ENCODE peak calls at places on chromosomes 13 and 19, in nine cellular contexts. J, N, E, M, X, K, B, W and S are unnamed samples.

GRCh38 chr19:8360196-8360595 is 3.8 kb upstream of the ANGPTL4 start:
- DNase-seq in X (no peak), J (no peak), N (no peak), M (no peak), W (no peak), B (no peak), E (no peak), K (no peak), S (no peak)

GRCh38 chr19:56976995-56977906 is 136.7 kb upstream of the PEG3 start:
- DNase-seq in M (no peak), K (no peak), W (no peak), X (no peak), N (no peak), B (no peak), E (no peak), J (no peak), S (no peak)

GRCh38 chr19:1392939-1393530 is 8.3 kb downstream of the GAMT start:
- DNase-seq in J (no peak), N (no peak), B (no peak), M (no peak), K (no peak), E (no peak), W (no peak), X (no peak), S (no peak)

GRCh38 chr19:39845621-39846175 is 481 bp downstream of the FBL start:
- DNase-seq in X (peak; percentile 48), W (no peak), K (no peak), M (no peak), E (peak; percentile 61), N (no peak), B (no peak), J (no peak), S (no peak)

GRCh38 chr13:30030141-30030750 is 179.8 kb upstream of the UBL3 start:
- DNase-seq in M (no peak), X (no peak), B (no peak), N (no peak), E (no peak), W (no peak), J (no peak), K (no peak), S (no peak)

GRCh38 chr13:113917096-113917495 is 53.2 kb upstream of the GAS6 start:
- DNase-seq in M (no peak), K (no peak), X (no peak), N (no peak), E (no peak), W (no peak), J (no peak), B (no peak), S (no peak)

GRCh38 chr19:15759962-15760565 is 22.3 kb downstream of the OR10H3 start:
- DNase-seq in N (no peak), J (no peak), X (no peak), W (no peak), E (no peak), M (no peak), B (no peak), K (peak; percentile 32), S (no peak)

GRCh38 chr13:30186644-30187431 is 120.5 kb downstream of the KATNAL1 start:
- DNase-seq in N (no peak), K (no peak), M (peak; percentile 39), W (no peak), X (no peak), B (no peak), J (no peak), E (peak; percentile 15), S (peak; percentile 43)

GRCh38 chr19:14728595-14728994 is 38.7 kb downstream of the ZNF333 start:
- DNase-seq in W (no peak), M (no peak), K (no peak), N (no peak), X (no peak), E (no peak), J (no peak), B (no peak), S (no peak)
- TF ChIP-seq CTCF in W (no peak), M (no peak), K (no peak), N (no peak), X (no peak), E (no peak), J (no peak), B (no peak), S (no peak)

GRCh38 chr13:110329258-110329657 is 22.2 kb downstream of the COL4A2 start:
- DNase-seq in N (no peak), E (no peak), X (no peak), B (no peak), W (no peak), J (no peak), K (no peak), M (no peak), S (no peak)

GRCh38 chr13:110323986-110324749 is 17.1 kb downstream of the COL4A2 start:
- DNase-seq in J (no peak), B (no peak), K (no peak), E (no peak), X (no peak), N (no peak), W (no peak), M (no peak), S (peak; percentile 19)

GRCh38 chr13:110328509-110328908 is 21.4 kb downstream of the COL4A2 start:
- DNase-seq in J (no peak), X (no peak), N (no peak), B (no peak), K (no peak), M (no peak), E (no peak), W (no peak), S (no peak)

GRCh38 chr13:110327036-110327790 is 20.1 kb downstream of the COL4A2 start:
- DNase-seq in J (peak; percentile 37), K (no peak), M (peak; percentile 72), X (no peak), E (peak; percentile 43), N (no peak), W (no peak), B (no peak), S (peak; percentile 52)

DNA sequence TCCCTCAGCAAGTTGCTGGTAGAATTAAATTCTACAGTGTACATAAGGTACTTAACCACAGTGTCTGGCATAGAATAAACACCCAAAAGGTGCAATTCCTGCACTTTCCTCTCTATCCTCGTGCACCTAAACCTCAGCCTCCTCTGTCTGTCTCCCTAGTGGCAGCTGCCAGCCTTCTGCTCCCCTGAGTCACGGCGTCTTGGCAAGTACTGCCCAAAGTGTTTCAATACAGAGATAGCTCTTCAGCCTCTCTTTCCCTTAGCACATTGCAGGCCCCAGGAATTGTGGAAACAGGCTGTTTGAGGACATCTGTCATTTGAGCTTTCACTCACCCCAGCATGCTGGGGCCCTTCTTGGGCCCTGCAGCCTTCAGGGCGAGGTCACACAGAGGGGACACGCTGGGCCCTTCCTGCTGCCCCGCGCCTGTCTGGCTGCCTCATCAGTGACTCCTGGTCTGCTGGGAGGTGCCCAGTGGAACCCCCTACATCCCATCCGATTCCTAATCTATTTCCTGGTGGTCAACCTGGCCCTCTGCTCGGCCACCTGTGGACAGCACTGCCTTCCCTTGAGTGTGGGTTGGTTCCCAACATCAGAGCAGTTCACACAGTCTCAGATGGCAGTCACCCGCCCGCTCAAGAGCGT is 19.3 kb downstream of the COL4A2 start:
- DNase-seq in X (no peak), W (no peak), N (no peak), J (no peak), M (no peak), B (no peak), K (no peak), E (no peak), S (no peak)
- TF ChIP-seq CTCF in X (no peak), W (no peak), N (no peak), J (no peak), M (no peak), B (no peak), K (no peak), E (no peak), S (no peak)

GRCh38 chr19:19738564-19738963 is 5.7 kb upstream of the ZNF14 start:
- DNase-seq in B (no peak), W (no peak), M (no peak), J (no peak), N (no peak), X (no peak), E (no peak), K (no peak), S (no peak)

GRCh38 chr19:19737559-19738332 is 4.8 kb upstream of the ZNF14 start:
- DNase-seq in K (peak; percentile 17), J (no peak), E (no peak), X (no peak), W (no peak), N (no peak), M (no peak), B (no peak), S (no peak)

DNA sequence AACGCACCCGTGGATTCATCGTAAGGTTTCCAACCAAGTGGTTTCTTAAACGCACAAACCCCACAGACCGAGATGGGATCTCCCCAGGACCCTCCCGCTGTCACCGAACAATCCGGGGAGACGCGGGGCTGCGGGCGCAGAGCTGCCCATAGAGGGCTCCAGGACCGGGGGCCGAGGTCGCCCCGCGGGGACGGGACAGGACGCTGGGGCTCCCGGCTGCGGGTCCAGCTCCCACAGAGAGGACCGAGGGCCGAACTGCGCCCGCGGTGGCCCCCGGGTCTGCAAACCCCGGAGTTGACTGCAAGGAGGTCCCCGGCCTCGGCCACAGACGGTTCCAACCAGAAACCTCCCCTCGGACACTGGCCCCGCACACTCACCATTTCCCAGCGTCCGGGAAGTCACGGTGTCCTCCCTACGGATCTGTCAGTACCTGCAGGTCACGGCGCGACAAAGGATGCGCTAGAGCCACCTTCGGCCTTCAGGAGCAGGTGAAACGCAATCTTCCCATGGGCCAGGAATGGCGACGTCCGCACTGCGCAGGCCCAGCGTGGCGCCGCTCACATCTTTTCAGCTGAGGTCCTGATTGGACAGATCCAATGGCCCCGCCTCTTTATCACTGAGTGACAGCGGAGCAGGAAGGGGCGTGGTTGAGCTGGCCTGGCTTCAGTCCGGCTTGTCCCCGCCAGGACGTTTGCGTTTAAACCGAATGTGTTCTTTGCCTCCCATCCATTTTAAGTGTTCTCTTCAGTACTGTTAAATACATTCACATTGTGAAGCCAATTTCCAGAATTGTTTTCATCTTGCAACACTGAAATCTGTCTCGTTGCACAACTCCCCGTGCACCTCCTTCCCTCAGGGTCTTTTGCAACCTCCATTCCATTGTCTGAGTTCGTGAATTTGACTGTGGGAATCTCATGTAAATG is at the start of gene ZNF14:
- DNase-seq in X (peak; percentile 98), M (peak; percentile 84), K (peak; percentile 99), J (peak; percentile 88), N (peak; percentile 53), B (peak; percentile 62), W (peak; percentile 61), E (peak; percentile 98), S (peak; percentile 96)
- TF ChIP-seq CTCF in X (peak; percentile 22), M (no peak), K (peak; percentile 26), J (peak; percentile 21), N (peak; percentile 5), B (peak; percentile 10), W (peak; percentile 30), E (peak; percentile 32), S (peak; percentile 34)

GRCh38 chr13:59415498-59415897 is 748.2 kb downstream of the DIAPH3 start:
- DNase-seq in N (no peak), B (no peak), X (no peak), E (no peak), M (no peak), W (no peak), J (no peak), K (no peak), S (no peak)

GRCh38 chr13:59413121-59413520 is 750.6 kb downstream of the DIAPH3 start:
- DNase-seq in J (no peak), B (no peak), K (no peak), X (no peak), N (no peak), M (peak; percentile 22), W (no peak), E (no peak), S (no peak)

DNA sequence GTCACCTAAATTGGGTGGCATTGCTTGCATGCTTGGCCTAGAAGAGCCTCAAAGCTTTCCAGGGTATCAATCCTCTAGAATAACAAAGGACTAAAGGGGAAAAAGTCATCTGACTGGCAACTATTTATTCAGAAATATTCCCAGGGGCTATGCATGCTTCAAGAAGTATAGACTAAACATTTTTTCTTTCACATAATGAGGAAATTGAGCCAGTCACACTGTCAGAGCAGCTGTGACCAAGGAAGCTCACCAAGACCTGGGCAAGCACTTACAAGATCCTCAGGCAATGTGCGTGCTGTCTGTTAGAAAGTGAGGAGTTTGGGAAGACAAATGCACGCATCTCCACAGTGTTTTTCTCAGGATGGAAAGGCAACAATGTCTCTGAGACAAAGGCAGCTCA is 747.2 kb downstream of the DIAPH3 start:
- DNase-seq in X (no peak), E (peak; percentile 10), M (no peak), N (no peak), J (no peak), W (no peak), K (no peak), B (no peak), S (no peak)
- TF ChIP-seq CTCF in X (no peak), E (no peak), M (no peak), N (no peak), J (no peak), W (no peak), K (no peak), B (no peak), S (no peak)